ENCODE peak calls at places on chromosome 10, in ten cellular contexts. W, E, K, J, Z, F, P, Q, H and Y are unnamed samples.
A peak's percentile ranks its signal among the peaks of the same experiment; 100 is the strongest.

GRCh38 chr10:50600831-50601466 is 22.8 kb downstream of the SGMS1 start:
- DNase-seq in K (no peak), F (no peak), P (no peak), J (no peak), W (no peak), Z (no peak), H (no peak), E (peak; percentile 34), Q (no peak), Y (no peak)

GRCh38 chr10:99346247-99346646 is 17.1 kb downstream of the CNNM1 start:
- DNase-seq in Z (no peak), P (no peak), K (no peak), W (peak; percentile 27), E (peak; percentile 16), H (no peak), Q (no peak), J (no peak), F (no peak), Y (no peak)

GRCh38 chr10:44437837-44438752 is 53.2 kb upstream of the CXCL12 start:
- DNase-seq in J (no peak), Z (no peak), W (peak; percentile 71), H (no peak), K (no peak), E (no peak), Q (no peak), P (no peak), F (no peak), Y (no peak)

GRCh38 chr10:124294811-124295770 is 123.6 kb downstream of the OAT start:
- DNase-seq in P (no peak), J (no peak), W (no peak), E (no peak), H (no peak), F (no peak), K (no peak), Z (peak; percentile 45), Q (no peak), Y (no peak)

GRCh38 chr10:44801383-44802327 is 109.5 kb upstream of the TMEM72 start:
- DNase-seq in F (peak; percentile 56), E (peak; percentile 99), P (peak; percentile 14), H (peak; percentile 53), K (no peak), W (peak; percentile 98), Q (no peak), Z (peak; percentile 89), J (no peak), Y (no peak)

GRCh38 chr10:113326160-113327111 is 226.4 kb upstream of the HABP2 start:
- DNase-seq in P (no peak), E (peak; percentile 60), F (no peak), W (peak; percentile 82), Z (no peak), K (peak; percentile 35), H (peak; percentile 77), Q (no peak), J (peak; percentile 85), Y (peak; percentile 67)

GRCh38 chr10:21406595-21407218 is 118.8 kb downstream of the SKIDA1 start:
- DNase-seq in Z (no peak), W (peak; percentile 70), E (peak; percentile 69), H (no peak), K (no peak), F (no peak), Q (no peak), P (no peak), J (no peak), Y (peak; percentile 13)

GRCh38 chr10:80408198-80409085 is at the start of gene PRXL2A:
- DNase-seq in E (peak; percentile 38), K (peak; percentile 96), W (peak; percentile 46), Z (peak; percentile 83), P (peak; percentile 51), H (peak; percentile 63), F (peak; percentile 94), J (peak; percentile 96), Q (peak; percentile 91), Y (peak; percentile 92)

GRCh38 chr10:102152545-102152890 is 329 bp downstream of the NOLC1 start:
- DNase-seq in E (peak; percentile 29), F (peak; percentile 23), W (peak; percentile 39), J (no peak), Z (no peak), K (no peak), P (no peak), H (no peak), Q (no peak), Y (peak; percentile 59)

GRCh38 chr10:56319386-56319785 is 41.7 kb downstream of the ZWINT start:
- DNase-seq in Q (no peak), J (no peak), F (no peak), E (no peak), H (no peak), P (no peak), K (peak; percentile 5), Z (no peak), W (peak; percentile 0), Y (no peak)

DNA sequence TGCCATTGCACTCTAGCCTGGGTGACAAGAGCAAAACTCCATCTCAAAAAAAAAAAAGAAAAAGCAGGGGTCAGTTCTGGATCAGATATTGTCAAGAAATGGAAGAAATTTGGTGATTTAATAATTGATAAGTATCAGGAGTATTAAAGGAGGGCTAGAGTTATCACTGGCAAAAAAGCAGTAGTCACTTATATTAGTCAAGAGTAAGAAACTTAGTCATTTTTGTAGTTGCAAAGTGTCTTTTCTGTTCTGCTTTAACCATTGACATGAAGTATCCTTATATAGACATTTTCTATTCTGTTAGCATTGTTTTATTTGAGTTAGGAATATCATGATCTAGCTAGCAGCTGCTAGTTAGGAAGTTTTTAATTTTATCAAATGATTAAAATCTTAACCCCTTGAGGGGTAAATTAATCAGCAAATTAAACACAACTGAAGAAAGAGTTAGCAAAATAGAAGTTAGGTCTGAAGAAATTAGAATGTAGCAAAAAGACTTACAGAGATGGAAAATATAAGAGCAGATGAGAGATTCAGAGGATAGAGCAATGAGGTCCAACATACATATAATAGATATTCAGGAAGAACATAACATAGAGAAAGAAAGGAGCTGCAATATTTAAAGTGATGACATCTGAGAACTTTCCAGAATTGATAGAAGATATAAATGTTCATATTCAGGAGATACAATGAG is 7.3 kb upstream of the CCDC6 start:
- DNase-seq in Z (no peak), H (no peak), F (no peak), E (no peak), W (no peak), J (no peak), Q (no peak), P (no peak), K (no peak), Y (no peak)
- TF ChIP-seq CTCF in Z (no peak), H (no peak), F (no peak), E (no peak), W (no peak), J (no peak), Q (no peak), P (no peak), K (no peak), Y (no peak)

DNA sequence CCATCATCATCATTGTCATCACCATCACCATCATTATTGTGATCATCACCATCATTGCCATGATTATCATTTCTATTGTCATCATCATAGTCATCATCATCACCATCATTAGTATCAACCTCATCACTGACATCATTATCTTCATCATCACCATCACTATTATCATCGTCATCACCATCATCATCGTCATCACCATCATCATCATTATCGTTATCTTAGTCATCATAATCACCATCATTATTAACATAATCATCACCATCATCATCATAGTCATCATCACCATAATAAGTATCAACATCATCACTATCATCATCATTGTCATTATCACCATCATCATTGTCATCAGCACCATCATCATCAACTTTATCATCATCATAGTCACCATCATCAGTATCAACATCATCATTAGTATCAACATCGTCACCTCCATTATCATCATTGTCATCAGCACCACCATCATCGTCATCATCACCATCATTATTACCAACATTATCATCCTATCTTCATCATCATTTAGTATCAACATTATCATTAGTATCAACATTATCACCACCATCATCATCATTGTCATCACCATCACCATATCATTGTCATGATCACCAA is 241.3 kb downstream of the ADARB2 start:
- DNase-seq in K (no peak), H (no peak), F (no peak), J (no peak), P (no peak), E (no peak), Q (no peak), Z (no peak), W (no peak), Y (no peak)
- TF ChIP-seq CTCF in K (no peak), H (no peak), F (no peak), J (no peak), P (no peak), E (no peak), Q (no peak), Z (no peak), W (no peak), Y (no peak)

DNA sequence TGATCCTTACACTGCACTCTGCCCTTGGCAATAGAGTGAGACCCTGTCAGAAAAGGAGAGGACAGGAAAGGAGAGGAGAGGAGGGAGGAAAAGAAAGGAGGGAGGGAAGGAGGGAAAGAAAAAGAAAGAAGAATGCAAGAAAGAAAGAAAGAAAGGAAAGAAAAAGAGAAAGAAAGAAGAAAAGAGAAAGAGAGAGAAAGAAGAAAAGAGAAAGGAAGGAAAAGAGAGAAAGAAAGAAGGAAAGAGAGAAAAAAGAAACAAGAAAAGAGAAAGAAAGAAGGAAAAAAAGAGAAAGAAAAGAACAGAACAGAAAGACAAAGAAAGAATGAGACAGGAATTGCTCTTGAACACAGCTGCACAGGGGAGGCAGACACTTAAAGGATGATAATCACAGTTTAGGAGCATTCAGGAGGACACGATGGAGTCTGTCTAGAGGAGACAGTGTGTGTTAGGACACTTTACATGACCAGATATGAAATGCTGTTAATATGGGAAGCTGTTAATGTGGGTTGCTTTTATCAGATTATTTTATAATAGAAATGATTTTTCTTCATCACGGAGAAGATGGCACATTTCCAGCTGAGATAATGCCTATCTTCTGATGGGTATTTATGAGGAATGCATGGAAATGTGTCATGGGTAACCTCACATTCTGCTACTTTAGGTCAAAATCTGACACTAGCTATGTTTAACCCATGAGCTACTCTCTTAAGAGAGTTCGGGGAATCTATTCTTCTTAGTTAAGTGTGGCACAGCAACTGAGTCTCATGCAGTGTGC is 160.5 kb downstream of the BAMBI start:
- DNase-seq in F (no peak), J (no peak), K (no peak), Z (no peak), W (peak; percentile 15), Q (no peak), P (no peak), E (no peak), H (no peak), Y (no peak)
- TF ChIP-seq CTCF in F (no peak), J (no peak), K (no peak), Z (no peak), W (no peak), Q (no peak), P (no peak), E (no peak), H (no peak), Y (no peak)

DNA sequence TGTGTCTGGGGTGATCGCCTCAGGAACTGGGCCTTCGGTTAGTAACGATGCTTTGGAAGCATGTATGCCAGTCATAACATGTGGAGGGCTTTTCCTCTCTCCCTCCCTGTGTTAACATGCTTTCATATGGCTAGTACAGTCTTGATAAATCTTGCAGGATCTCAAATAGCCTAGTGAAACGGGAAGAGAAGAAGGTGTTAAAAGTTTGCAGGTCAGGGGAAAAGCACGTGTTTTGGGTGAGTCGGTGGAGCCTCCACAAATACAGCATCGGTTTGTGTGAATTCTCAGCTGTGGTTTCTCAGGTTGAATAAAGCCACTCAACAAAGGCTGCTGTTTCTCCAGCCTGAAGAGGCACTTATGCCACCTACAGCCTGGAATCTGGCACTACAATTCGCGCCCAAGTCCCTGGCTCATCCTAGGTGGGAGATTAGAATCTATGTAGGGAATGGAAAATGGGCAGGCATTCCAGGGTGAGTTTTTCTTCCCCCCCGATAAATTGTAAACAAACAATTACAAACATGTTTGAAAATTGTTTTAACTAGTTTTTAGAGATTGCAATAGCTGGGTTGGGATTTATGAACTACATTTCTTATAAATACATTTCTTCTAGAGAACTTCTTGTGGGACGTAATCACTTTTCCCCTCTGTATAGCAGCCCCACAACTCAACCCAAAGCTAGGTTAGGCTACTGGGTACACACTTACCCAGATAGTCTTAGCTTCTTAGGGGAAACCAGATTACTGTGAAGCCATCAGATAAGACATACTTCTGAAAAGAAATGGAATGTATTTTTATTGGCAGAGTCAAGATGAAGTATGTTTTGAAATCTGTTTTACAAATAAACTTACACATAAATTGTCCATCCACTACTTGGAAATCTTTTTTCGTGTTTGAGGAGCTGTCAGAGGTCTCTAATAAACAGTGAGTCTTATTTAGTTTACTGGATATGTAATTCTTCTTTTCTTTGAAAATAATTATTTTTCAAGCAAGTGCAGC is 8.3 kb upstream of the GLRX3 start:
- DNase-seq in E (peak; percentile 75), Q (peak; percentile 65), H (peak; percentile 46), P (no peak), F (peak; percentile 79), K (peak; percentile 80), Z (no peak), W (peak; percentile 88), J (peak; percentile 68), Y (peak; percentile 71)
- TF ChIP-seq CTCF in E (peak; percentile 95), Q (peak; percentile 52), H (peak; percentile 59), P (peak; percentile 72), F (peak; percentile 92), K (peak; percentile 73), Z (peak; percentile 77), W (peak; percentile 97), J (peak; percentile 81), Y (peak; percentile 76)